ENCODE peak calls at places on chromosomes 12 and 14, in nine cellular contexts. One of them, this sample, is unnamed.

GRCh38 chr12:55830601-55831406 is 1.4 kb upstream of the DNAJC14 start:
- DNase-seq in Caco-2: peak; percentile 53
- DNase-seq in body of pancreas: peak; percentile 63
- DNase-seq in skeletal muscle cell: peak; percentile 41
- DNase-seq in left colon: peak; percentile 82
- DNase-seq in hypothalamus: peak; percentile 39
- DNase-seq in iris pigment epithelial cell: peak; percentile 64
- DNase-seq in activated T-cell treated with anti-CD3 and anti-CD28 coated beads, Interleukin-2, amount 50 U/mL, for 24 hours: peak; percentile 69
- DNase-seq in WTC11: peak; percentile 69
- DNase-seq in this sample: peak; percentile 81

GRCh38 chr14:86055512-86055911 is 525.6 kb downstream of the FLRT2 start:
- DNase-seq in activated T-cell treated with anti-CD3 and anti-CD28 coated beads, Interleukin-2, amount 50 U/mL, for 24 hours: no peak
- DNase-seq in iris pigment epithelial cell: peak; percentile 26
- DNase-seq in body of pancreas: no peak
- DNase-seq in Caco-2: no peak
- DNase-seq in hypothalamus: no peak
- DNase-seq in WTC11: no peak
- DNase-seq in left colon: no peak
- DNase-seq in skeletal muscle cell: no peak
- DNase-seq in this sample: no peak

GRCh38 chr12:91381309-91381804 is 198.7 kb upstream of the DCN start:
- DNase-seq in hypothalamus: peak; percentile 48
- DNase-seq in iris pigment epithelial cell: peak; percentile 91
- DNase-seq in skeletal muscle cell: peak; percentile 79
- DNase-seq in left colon: no peak
- DNase-seq in body of pancreas: peak; percentile 50
- DNase-seq in Caco-2: no peak
- DNase-seq in activated T-cell treated with anti-CD3 and anti-CD28 coated beads, Interleukin-2, amount 50 U/mL, for 24 hours: no peak
- DNase-seq in WTC11: peak; percentile 66
- DNase-seq in this sample: peak; percentile 82

GRCh38 chr12:60421741-60422140 is 825.9 kb downstream of the SLC16A7 start:
- DNase-seq in Caco-2: no peak
- DNase-seq in activated T-cell treated with anti-CD3 and anti-CD28 coated beads, Interleukin-2, amount 50 U/mL, for 24 hours: no peak
- DNase-seq in body of pancreas: no peak
- DNase-seq in left colon: no peak
- DNase-seq in iris pigment epithelial cell: peak; percentile 38
- DNase-seq in hypothalamus: no peak
- DNase-seq in WTC11: no peak
- DNase-seq in skeletal muscle cell: no peak
- DNase-seq in this sample: no peak

GRCh38 chr12:121990692-121991603 is 30.7 kb upstream of the BCL7A start:
- DNase-seq in skeletal muscle cell: no peak
- DNase-seq in left colon: no peak
- DNase-seq in iris pigment epithelial cell: peak; percentile 17
- DNase-seq in activated T-cell treated with anti-CD3 and anti-CD28 coated beads, Interleukin-2, amount 50 U/mL, for 24 hours: peak; percentile 42
- DNase-seq in Caco-2: no peak
- DNase-seq in WTC11: no peak
- DNase-seq in hypothalamus: no peak
- DNase-seq in body of pancreas: no peak
- DNase-seq in this sample: no peak

GRCh38 chr12:110762891-110763290 is 20.2 kb upstream of the PPP1CC start:
- DNase-seq in hypothalamus: no peak
- DNase-seq in left colon: no peak
- DNase-seq in skeletal muscle cell: no peak
- DNase-seq in Caco-2: no peak
- DNase-seq in WTC11: no peak
- DNase-seq in iris pigment epithelial cell: no peak
- DNase-seq in activated T-cell treated with anti-CD3 and anti-CD28 coated beads, Interleukin-2, amount 50 U/mL, for 24 hours: no peak
- DNase-seq in body of pancreas: no peak
- DNase-seq in this sample: no peak

GRCh38 chr14:58631720-58632119 is 6.0 kb upstream of the DACT1 start:
- DNase-seq in Caco-2: no peak
- DNase-seq in WTC11: no peak
- DNase-seq in iris pigment epithelial cell: no peak
- DNase-seq in activated T-cell treated with anti-CD3 and anti-CD28 coated beads, Interleukin-2, amount 50 U/mL, for 24 hours: no peak
- DNase-seq in hypothalamus: no peak
- DNase-seq in skeletal muscle cell: no peak
- DNase-seq in left colon: no peak
- DNase-seq in body of pancreas: no peak
- DNase-seq in this sample: no peak

GRCh38 chr14:103897075-103897947 is 30.9 kb upstream of the TDRD9 start:
- DNase-seq in iris pigment epithelial cell: no peak
- DNase-seq in hypothalamus: no peak
- DNase-seq in left colon: peak; percentile 87
- DNase-seq in WTC11: no peak
- DNase-seq in Caco-2: no peak
- DNase-seq in body of pancreas: peak; percentile 94
- DNase-seq in skeletal muscle cell: no peak
- DNase-seq in activated T-cell treated with anti-CD3 and anti-CD28 coated beads, Interleukin-2, amount 50 U/mL, for 24 hours: no peak
- DNase-seq in this sample: no peak

GRCh38 chr14:68979722-68980552 is 835 bp upstream of the ACTN1 start:
- DNase-seq in Caco-2: peak; percentile 72
- DNase-seq in hypothalamus: no peak
- DNase-seq in activated T-cell treated with anti-CD3 and anti-CD28 coated beads, Interleukin-2, amount 50 U/mL, for 24 hours: peak; percentile 44
- DNase-seq in WTC11: peak; percentile 59
- DNase-seq in body of pancreas: peak; percentile 57
- DNase-seq in left colon: peak; percentile 68
- DNase-seq in iris pigment epithelial cell: no peak
- DNase-seq in skeletal muscle cell: no peak
- DNase-seq in this sample: peak; percentile 71

This sample was measured in iPS-NIHi11.